ENCODE peak calls at places on chromosomes 3 and 15, in seven cellular contexts. A, Q, C, M, B, K and U are unnamed samples.

GRCh38 chr3:80889643-80890042 is 871.8 kb downstream of the GBE1 start:
- DNase-seq in A (no peak), Q (no peak), C (no peak), M (no peak), B (no peak), K (no peak), U (no peak)

GRCh38 chr3:111619833-111620232 is 24.7 kb upstream of the ZBED2 start:
- DNase-seq in A (no peak), Q (no peak), C (no peak), M (no peak), B (no peak), K (no peak), U (peak; percentile 91)

GRCh38 chr15:75599396-75599795 is 20.3 kb upstream of the PTPN9 start:
- DNase-seq in A (no peak), Q (no peak), C (no peak), M (no peak), B (no peak), K (no peak), U (no peak)

GRCh38 chr3:159112724-159113123 is 310.9 kb downstream of the MFSD1 start:
- DNase-seq in A (no peak), Q (no peak), C (no peak), M (no peak), B (no peak), K (no peak), U (no peak)

GRCh38 chr3:63900459-63900858 is 11.7 kb downstream of the SCAANT1 start:
- DNase-seq in A (no peak), Q (no peak), C (no peak), M (no peak), B (no peak), K (peak; percentile 78), U (no peak)

GRCh38 chr3:122982202-122983185 is 45.1 kb downstream of the SEMA5B start:
- DNase-seq in A (no peak), Q (no peak), C (no peak), M (no peak), B (no peak), K (no peak), U (no peak)

GRCh38 chr15:59199775-59200465 is 6.7 kb upstream of the LDHAL6B start:
- DNase-seq in A (no peak), Q (no peak), C (no peak), M (no peak), B (peak; percentile 43), K (peak; percentile 70), U (peak; percentile 61)

GRCh38 chr15:62059818-62060115 is 480 bp downstream of the VPS13C start:
- DNase-seq in A (no peak), Q (no peak), C (peak; percentile 83), M (peak; percentile 76), B (peak; percentile 63), K (peak; percentile 49), U (peak; percentile 54)

GRCh38 chr15:48925714-48926223 is 38.0 kb downstream of the SHC4 start:
- DNase-seq in A (peak; percentile 62), Q (no peak), C (no peak), M (no peak), B (peak; percentile 90), K (peak; percentile 89), U (peak; percentile 87)

GRCh38 chr15:81480645-81481053 is 106.6 kb upstream of the TMC3 start:
- DNase-seq in A (peak; percentile 29), Q (no peak), C (peak; percentile 20), M (no peak), B (peak; percentile 76), K (peak; percentile 77), U (peak; percentile 62)

GRCh38 chr3:177545964-177546363 is 348.7 kb upstream of the TBL1XR1 start:
- DNase-seq in A (no peak), Q (no peak), C (no peak), M (no peak), B (no peak), K (no peak), U (no peak)

GRCh38 chr3:12503126-12503952 is 19.1 kb downstream of the TSEN2 start:
- DNase-seq in A (no peak), Q (no peak), C (no peak), M (no peak), B (no peak), K (no peak), U (no peak)

GRCh38 chr3:169128579-169128978 is 534.9 kb downstream of the MECOM start:
- DNase-seq in A (no peak), Q (no peak), C (no peak), M (no peak), B (no peak), K (no peak), U (no peak)

GRCh38 chr3:48877671-48878070 is 21.0 kb downstream of the SLC25A20 start:
- DNase-seq in A (no peak), Q (no peak), C (no peak), M (no peak), B (no peak), K (no peak), U (no peak)

GRCh38 chr3:192655627-192656026 is 71.7 kb downstream of the FGF12 start:
- DNase-seq in A (no peak), Q (no peak), C (no peak), M (no peak), B (no peak), K (no peak), U (no peak)

GRCh38 chr3:4988815-4989648 is 9.8 kb downstream of the BHLHE40 start:
- DNase-seq in A (no peak), Q (no peak), C (no peak), M (peak; percentile 72), B (peak; percentile 77), K (no peak), U (no peak)

GRCh38 chr3:144053121-144053520 is 81.5 kb downstream of the DIPK2A start:
- DNase-seq in A (peak; percentile 34), Q (no peak), C (no peak), M (no peak), B (peak; percentile 65), K (peak; percentile 25), U (peak; percentile 30)

GRCh38 chr3:156519758-156520162 is 35.2 kb downstream of the SSR3 start:
- DNase-seq in A (no peak), Q (no peak), C (no peak), M (no peak), B (no peak), K (no peak), U (no peak)

GRCh38 chr15:81751321-81751720 is 294.5 kb downstream of the MEX3B start:
- DNase-seq in A (no peak), Q (no peak), C (no peak), M (no peak), B (no peak), K (no peak), U (no peak)

GRCh38 chr3:115169808-115170207 is 22.7 kb upstream of the ZBTB20 start:
- DNase-seq in A (no peak), Q (no peak), C (no peak), M (no peak), B (peak; percentile 26), K (peak; percentile 17), U (no peak)

GRCh38 chr15:34754674-34755418 is at the start of gene GJD2:
- DNase-seq in A (no peak), Q (peak; percentile 21), C (no peak), M (no peak), B (no peak), K (no peak), U (no peak)

GRCh38 chr3:133506215-133506901 is 67.1 kb upstream of the CDV3 start:
- DNase-seq in A (no peak), Q (no peak), C (peak; percentile 70), M (no peak), B (no peak), K (no peak), U (no peak)

GRCh38 chr3:97763586-97764148 is 891 bp upstream of the ARL6 start:
- DNase-seq in A (no peak), Q (no peak), C (no peak), M (no peak), B (no peak), K (no peak), U (no peak)

GRCh38 chr15:83275412-83275811 is 9.1 kb downstream of the BNC1 start:
- DNase-seq in A (no peak), Q (no peak), C (no peak), M (no peak), B (no peak), K (no peak), U (peak; percentile 45)

GRCh38 chr3:17645074-17645698 is 97.2 kb downstream of the TBC1D5 start:
- DNase-seq in A (peak; percentile 36), Q (no peak), C (no peak), M (no peak), B (peak; percentile 83), K (peak; percentile 86), U (peak; percentile 81)

GRCh38 chr15:77654975-77655374 is 22.3 kb upstream of the LINGO1 start:
- DNase-seq in A (no peak), Q (no peak), C (no peak), M (peak; percentile 74), B (no peak), K (no peak), U (peak; percentile 27)
- TF ChIP-seq CTCF in A (peak; percentile 12), Q (peak; percentile 47), C (no peak), M (peak; percentile 13), B (peak; percentile 26), K (peak; percentile 29), U (peak; percentile 24)

GRCh38 chr15:99744142-99744541 is 10.9 kb upstream of the LYSMD4 start:
- DNase-seq in A (no peak), Q (no peak), C (no peak), M (no peak), B (no peak), K (no peak), U (no peak)
- TF ChIP-seq CTCF in A (no peak), Q (no peak), C (no peak), M (no peak), B (no peak), K (no peak), U (no peak)

DNA sequence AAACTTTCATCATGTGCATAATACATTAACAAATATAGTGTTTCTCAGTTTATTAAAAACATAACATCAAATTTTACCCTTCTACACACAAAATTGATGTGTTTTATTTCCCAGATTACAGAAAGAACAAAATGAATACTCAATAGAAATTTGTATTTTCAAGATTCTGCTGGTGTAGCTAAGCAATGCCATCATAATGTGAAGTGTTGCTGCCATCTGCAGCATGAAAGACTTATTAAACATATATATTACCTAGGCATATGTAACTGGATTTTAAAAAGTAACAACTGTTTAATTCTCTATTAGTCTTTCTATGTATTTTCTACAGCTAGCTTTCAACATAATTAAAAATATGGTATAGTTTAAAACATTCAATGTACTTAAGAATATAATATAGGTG is 27.5 kb downstream of the PLSCR5 start:
- DNase-seq in A (peak; percentile 43), Q (no peak), C (no peak), M (no peak), B (peak; percentile 86), K (peak; percentile 88), U (peak; percentile 60)
- TF ChIP-seq CTCF in A (peak; percentile 47), Q (peak; percentile 25), C (peak; percentile 38), M (no peak), B (peak; percentile 33), K (peak; percentile 39), U (peak; percentile 49)

DNA sequence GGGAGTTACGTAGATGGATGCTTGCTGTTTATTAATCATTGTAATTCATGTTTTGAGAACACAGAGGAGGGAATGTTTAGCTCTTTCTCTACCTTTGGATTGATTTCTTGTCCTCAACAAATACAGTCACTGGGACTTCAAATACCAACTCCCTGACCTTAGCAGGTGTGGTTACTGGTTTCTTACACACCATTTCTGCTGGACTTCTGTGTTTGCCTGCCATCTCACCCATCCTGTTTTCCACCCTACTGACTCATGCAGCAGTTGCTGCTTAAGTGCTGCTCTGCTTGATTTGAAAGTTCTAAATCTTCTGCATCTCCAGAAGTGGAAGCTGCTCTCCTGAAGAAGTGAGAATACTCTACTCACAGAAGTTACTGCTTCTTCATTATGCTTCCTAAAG is 170.3 kb downstream of the ZPLD1 start:
- DNase-seq in A (no peak), Q (no peak), C (no peak), M (no peak), B (no peak), K (no peak), U (no peak)
- TF ChIP-seq CTCF in A (no peak), Q (no peak), C (no peak), M (no peak), B (no peak), K (no peak), U (no peak)